ENCODE peak calls at places on chromosomes 4 and X, in four cellular contexts. M is fibroblast of lung, U is neural progenitor cell, D is foreskin fibroblast. Q is an unnamed sample.

GRCh38 chrX:24259544-24260240 is 54.2 kb downstream of the SUPT20HL2 start:
- DNase-seq in M (peak), U (peak), D (peak), Q (peak)

GRCh38 chrX:149508467-149508866 is 3.4 kb upstream of the IDS start:
- DNase-seq in D (no peak), M (no peak), U (no peak), Q (no peak)

GRCh38 chrX:2243913-2244460 is 256.8 kb downstream of the DHRSX start:
- DNase-seq in U (no peak), D (peak), M (peak), Q (no peak)

GRCh38 chrX:151919610-151920009 is 6.9 kb downstream of the MAGEA4 start:
- DNase-seq in M (no peak), D (no peak), U (no peak), Q (no peak)

GRCh38 chr4:188976644-188977115 is 837.4 kb downstream of the TRIML1 start:
- DNase-seq in M (peak), U (peak), D (peak), Q (peak)

GRCh38 chr4:188178806-188179205 is 39.6 kb downstream of the TRIML1 start:
- DNase-seq in U (no peak), D (no peak), M (no peak), Q (no peak)

GRCh38 chr4:150746156-150746555 is 164.2 kb downstream of the MAB21L2 start:
- DNase-seq in U (no peak), D (no peak), M (peak), Q (peak)

GRCh38 chr4:87662871-87663270 is 12.8 kb downstream of the DMP1 start:
- DNase-seq in D (no peak), U (no peak), M (no peak), Q (no peak)

GRCh38 chr4:5206391-5206790 is 155.1 kb downstream of the STK32B start:
- DNase-seq in U (no peak), M (peak), D (peak), Q (peak)

GRCh38 chr4:76306882-76307669 is 543 bp downstream of the STBD1 start:
- DNase-seq in M (peak), D (peak), U (peak), Q (peak)

DNA sequence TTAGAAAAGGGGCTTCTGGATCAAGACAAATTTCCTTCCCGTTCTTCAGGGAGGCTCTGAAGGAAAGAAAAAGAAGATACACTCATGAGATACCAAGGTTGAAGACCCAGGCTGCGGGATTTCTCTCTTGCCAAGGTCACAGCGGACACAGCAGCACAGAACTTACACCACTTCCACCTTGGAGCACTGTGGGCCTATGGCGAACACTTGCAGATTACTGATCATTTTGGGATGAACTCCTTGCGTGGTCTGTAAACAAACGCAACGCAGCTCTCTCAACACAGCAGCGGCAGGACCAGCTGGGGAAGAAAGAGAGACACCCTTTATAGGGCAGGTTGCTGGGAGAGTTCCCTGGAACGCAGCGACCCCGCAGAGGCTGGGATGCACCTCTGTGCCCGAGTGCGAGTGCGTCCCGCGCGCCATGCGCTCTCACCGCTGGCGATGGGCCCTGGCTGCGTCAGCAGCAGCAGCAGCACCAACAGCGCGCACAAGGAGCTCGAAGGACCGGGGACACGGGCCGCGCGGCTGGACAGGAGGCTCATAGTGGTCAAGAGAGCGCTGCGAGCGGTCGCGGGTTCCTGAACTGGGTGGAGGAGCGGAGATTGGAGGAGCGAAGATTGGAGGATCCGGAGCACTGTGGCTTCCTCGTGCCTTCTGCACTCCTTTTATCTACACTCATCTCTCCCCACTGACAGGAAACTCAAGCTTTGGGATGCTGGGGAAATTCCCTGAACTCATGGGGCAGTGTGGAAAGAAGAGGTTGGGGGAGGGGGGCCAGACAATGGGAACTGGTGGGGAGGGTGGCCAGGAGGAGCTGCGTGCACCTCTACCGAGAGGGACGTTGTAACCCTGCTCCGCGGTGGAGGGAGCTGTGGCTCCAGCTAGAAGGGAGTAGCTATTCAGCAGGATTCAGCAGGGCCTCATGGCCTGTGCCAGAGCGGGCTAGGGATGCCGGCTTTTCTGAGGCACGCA is at the start of gene CXCL5:
- DNase-seq in M (peak), U (peak), D (peak), Q (peak)
- TF ChIP-seq CTCF in M (peak), U (peak), D (peak), Q (peak)

DNA sequence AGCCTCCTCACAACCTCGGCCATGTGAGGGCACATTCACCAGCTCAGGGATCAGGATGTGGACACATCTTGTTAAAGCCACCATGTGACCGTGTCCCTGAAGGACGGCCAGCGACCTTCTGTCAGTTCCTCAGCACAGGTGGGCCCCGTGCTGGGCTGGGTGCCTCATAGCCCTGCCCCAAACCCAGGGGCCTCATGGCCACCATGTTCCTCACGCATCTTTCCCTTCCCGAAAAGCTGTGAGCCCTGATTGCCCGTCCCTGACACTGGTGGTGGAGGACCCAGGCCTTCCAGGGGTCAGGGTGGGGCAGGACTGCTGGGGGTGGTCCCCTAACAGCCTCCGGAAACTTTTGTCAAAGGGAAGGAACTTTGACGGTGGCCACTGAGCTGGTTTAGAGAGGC is 60.1 kb upstream of the ADRA2C start:
- DNase-seq in M (no peak), U (no peak), D (no peak), Q (no peak)
- H3K4me3 ChIP-seq in M (no peak), U (no peak), D (no peak), Q (no peak)

DNA sequence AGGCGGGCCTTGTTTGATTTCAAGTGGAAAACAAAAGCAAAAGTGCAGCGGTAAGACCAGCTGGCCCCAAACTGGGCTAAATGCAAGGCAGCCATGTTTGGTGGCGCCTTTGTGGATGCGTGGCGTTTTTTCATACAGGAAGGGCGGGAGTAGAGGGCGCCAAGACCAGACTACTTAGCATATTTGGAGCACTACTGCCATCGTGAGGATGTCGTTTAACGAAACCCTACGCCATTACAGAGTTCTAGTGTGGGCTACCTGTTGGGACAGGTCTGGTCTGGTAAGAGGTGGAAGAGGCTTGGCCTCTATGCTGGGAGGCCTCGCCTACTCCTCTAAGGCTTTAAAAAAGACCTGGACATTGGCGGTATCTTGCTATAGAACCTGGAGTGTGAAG is 230.7 kb upstream of the STK26 start:
- DNase-seq in U (no peak), D (no peak), M (no peak), Q (no peak)
- TF ChIP-seq CTCF in U (no peak), D (no peak), M (no peak), Q (no peak)

GRCh38 chr4:72566573-72566972 is 2.4 kb downstream of the ADAMTS3 start:
- DNase-seq in D (no peak), M (no peak), U (no peak), Q (peak)

GRCh38 chr4:72567036-72567435 is 2.0 kb downstream of the ADAMTS3 start:
- DNase-seq in M (no peak), D (no peak), U (no peak), Q (no peak)

GRCh38 chr4:72568959-72569718 is at the start of gene ADAMTS3:
- DNase-seq in D (peak), M (peak), U (peak), Q (peak)

GRCh38 chr4:72569719-72570235 is 756 bp upstream of the ADAMTS3 start:
- DNase-seq in M (no peak), U (no peak), D (no peak), Q (peak)

DNA sequence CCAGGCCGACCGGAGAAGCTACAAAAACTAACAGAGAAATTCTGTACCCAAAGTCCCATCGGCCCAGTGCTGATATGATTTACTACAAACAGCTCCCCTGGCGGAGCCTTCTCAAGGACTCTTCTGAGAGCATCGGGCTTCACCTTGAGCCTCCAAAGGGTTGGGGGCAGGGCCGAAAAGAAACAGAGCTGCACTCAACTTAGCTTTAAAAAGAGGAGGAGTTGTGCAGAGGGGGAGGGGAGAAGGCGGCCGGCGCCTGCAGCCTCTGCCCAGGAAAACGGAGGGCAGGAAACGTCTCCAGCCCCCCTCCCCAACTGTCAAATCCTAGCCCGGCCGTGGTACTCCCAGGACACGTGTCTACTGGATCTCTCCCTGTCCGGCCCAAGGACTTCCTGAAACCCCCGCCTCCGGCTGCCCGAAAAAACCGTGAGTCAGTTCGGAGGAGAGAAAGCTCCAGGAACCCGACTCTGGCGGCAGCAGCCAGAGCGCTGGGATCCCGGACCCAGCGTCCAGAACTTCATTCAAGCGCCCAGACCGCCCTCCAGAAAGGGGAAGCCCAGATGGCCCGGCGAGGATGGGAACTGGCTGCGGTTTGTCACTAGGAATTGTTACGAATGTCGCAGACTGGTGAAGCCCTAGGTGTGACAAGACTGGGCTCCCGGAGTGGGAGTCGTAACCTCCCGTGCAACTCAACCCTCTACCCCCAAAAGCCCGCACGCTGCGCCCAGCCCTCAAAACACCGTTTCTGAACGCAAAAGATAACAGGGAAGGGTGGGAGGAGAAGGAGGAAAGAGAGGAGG is 1.0 kb downstream of the ADAMTS3 start:
- DNase-seq in U (peak), M (peak), D (peak), Q (peak)
- H3K4me3 ChIP-seq in U (peak), M (peak), D (peak), Q (peak)

DNA sequence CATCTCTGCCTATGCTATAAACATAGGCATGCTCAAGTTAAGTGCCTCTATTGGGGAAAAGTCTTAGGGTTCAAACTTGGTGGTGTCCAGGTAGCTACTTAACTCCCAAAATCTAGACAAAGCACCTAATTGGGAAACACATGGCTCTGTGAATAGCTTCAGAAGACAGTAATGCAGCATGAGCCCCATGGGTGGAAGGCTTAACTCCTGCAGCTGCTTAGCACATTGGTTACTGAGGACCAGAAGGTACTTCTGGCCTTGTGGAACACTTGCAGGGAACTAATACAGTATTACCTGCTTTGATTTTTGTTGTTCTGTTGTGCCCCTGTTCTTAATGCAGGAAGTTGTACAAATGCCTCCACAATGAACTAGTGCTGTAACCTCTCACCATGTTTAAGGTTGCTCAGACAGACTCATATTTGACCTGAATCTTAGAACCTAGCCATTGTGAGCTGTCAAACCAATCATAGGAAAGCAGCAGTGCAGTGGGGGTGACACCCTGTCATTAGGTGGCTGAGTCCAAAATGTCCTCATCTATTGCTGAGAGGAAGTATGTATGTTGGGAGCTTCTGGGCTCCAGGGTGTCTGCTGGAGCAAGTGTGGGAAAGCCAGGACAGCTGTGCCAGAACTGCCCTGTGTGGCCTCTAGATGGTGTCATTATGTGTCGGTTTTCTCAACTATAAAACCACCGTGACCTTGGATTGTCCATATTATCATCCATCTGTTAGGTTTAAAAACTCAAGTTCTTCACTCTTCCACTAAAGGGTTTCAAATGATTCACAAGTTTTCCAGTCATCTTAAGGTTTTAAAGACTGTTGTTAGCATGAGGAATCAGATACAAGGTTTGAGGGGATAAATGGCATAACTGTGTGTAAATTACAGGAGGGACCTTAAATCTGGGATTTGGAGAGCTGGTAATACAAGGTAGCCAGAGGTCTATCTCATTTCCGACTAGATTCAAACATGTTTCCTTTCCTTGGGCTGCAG is 69.9 kb upstream of the WDR1 start:
- DNase-seq in D (no peak), M (no peak), U (no peak), Q (peak)
- TF ChIP-seq CTCF in D (peak), M (no peak), U (no peak), Q (peak)

GRCh38 chrX:78327370-78328048 is at the start of gene CYSLTR1:
- DNase-seq in M (no peak), D (no peak), U (peak), Q (no peak)
- H3K4me3 ChIP-seq in M (no peak), D (no peak), U (no peak), Q (no peak)